ENCODE peak calls at places on chromosomes 4 and X, in nine cellular contexts. J is lung, A is tibial nerve, M is H1, R is uterus, U is heart right ventricle, K is endothelial cell of umbilical vein, N is colonic mucosa, Y is body of pancreas. O is an unnamed sample.
A peak's percentile ranks its signal among the peaks of the same experiment; 100 is the strongest.

GRCh38 chr4:86453044-86453501 is 93.2 kb upstream of the MAPK10 start:
- DNase-seq in J (no peak), A (peak; percentile 15), M (no peak), R (peak; percentile 59), U (peak; percentile 40), K (no peak), N (peak; percentile 29), Y (peak; percentile 46), O (no peak)

GRCh38 chr4:59339631-59340030 is 1860.5 kb upstream of the ADGRL3 start:
- DNase-seq in J (no peak), A (no peak), M (no peak), R (no peak), U (no peak), K (no peak), N (no peak), Y (no peak), O (no peak)

GRCh38 chrX:115491766-115492165 is 69.2 kb upstream of the PLS3 start:
- DNase-seq in J (no peak), A (no peak), M (no peak), R (no peak), U (no peak), K (peak; percentile 61), N (no peak), Y (no peak), O (no peak)

GRCh38 chr4:3414421-3415279 is 27.1 kb upstream of the HGFAC start:
- DNase-seq in J (no peak), A (no peak), M (no peak), R (peak; percentile 8), U (no peak), K (no peak), N (no peak), Y (no peak), O (peak; percentile 3)

GRCh38 chr4:102629686-102630085 is 128.5 kb downstream of the NFKB1 start:
- DNase-seq in J (no peak), A (no peak), M (no peak), R (no peak), U (no peak), K (no peak), N (no peak), Y (no peak), O (no peak)

GRCh38 chrX:154649864-154650510 is 3.4 kb downstream of the CTAG2 start:
- DNase-seq in J (no peak), A (no peak), M (no peak), R (no peak), U (no peak), K (no peak), N (no peak), Y (no peak), O (no peak)

GRCh38 chr4:133402616-133403015 is 253.5 kb downstream of the PCDH10 start:
- DNase-seq in J (no peak), A (no peak), M (no peak), R (no peak), U (no peak), K (no peak), N (no peak), Y (no peak), O (no peak)

GRCh38 chr4:78776729-78777555 is 792 bp downstream of the BMP2K start:
- DNase-seq in J (peak; percentile 39), A (peak; percentile 20), M (peak; percentile 3), R (peak; percentile 20), U (peak; percentile 12), K (peak; percentile 64), N (peak; percentile 62), Y (peak; percentile 52), O (peak; percentile 41)

GRCh38 chr4:146524663-146525062 is 2.9 kb upstream of the SLC10A7 start:
- DNase-seq in J (no peak), A (no peak), M (no peak), R (no peak), U (no peak), K (no peak), N (no peak), Y (no peak), O (no peak)

GRCh38 chr4:127601029-127601428 is 31.7 kb upstream of the INTU start:
- DNase-seq in J (no peak), A (no peak), M (no peak), R (no peak), U (no peak), K (no peak), N (no peak), Y (no peak), O (peak; percentile 45)

GRCh38 chr4:15132739-15133138 is 130.5 kb downstream of the CPEB2 start:
- DNase-seq in J (no peak), A (no peak), M (no peak), R (no peak), U (no peak), K (peak; percentile 10), N (no peak), Y (no peak), O (no peak)

GRCh38 chrX:65932173-65933084 is 107.5 kb downstream of the VSIG4 start:
- DNase-seq in J (no peak), A (no peak), M (no peak), R (no peak), U (no peak), K (no peak), N (peak; percentile 42), Y (no peak), O (no peak)

GRCh38 chr4:89998350-89999098 is 103.9 kb downstream of the MMRN1 start:
- DNase-seq in J (no peak), A (no peak), M (no peak), R (no peak), U (no peak), K (peak; percentile 5), N (no peak), Y (no peak), O (peak; percentile 82)
- H3K4me1 ChIP-seq in J (no peaks in the 10 kb centered on the region), A (no peaks in the 10 kb centered on the region), M (no peaks in the 10 kb centered on the region), R (no peaks in the 10 kb centered on the region), U (no peaks in the 10 kb centered on the region), K (no peaks in the 10 kb centered on the region), N (no peaks in the 10 kb centered on the region), Y (peaks cover 7% of the 10 kb centered on the region), O (peaks cover 44% of the 10 kb centered on the region)

DNA sequence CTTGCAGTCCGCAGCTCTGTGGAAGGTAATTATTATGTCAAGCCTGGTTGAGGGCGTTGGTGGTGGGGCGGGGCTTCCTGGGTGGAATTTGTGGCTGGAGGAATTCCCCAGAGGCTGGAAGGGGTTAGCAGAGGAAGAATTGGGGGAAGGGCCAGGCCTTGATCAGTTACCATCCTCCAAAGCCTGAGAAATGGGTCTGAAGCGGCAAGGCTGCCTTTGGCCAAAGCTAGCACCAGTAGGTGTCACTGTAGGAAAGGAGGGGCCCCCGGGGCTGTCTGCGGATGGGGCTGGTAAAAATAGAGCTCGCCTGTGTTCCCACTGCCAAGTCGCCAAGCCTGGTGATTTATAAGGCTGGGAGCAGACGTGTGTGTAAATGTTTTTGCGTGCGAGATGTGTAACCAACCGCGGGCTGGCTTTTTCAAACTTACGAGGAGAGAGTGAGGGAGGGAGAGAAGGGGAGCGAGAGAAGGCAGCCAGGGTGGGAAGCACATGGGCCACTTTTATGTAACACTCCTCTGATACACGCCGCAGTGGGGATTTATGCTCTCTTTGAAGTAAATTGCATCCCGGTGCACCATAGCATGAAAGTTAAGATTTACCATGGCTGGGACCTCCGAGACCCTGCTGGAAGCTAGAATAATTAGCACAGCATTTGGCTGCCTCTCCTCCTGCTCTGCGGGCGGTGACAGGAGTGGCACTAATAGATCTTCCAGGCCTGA is 366.9 kb downstream of the BCOR start:
- DNase-seq in J (peak; percentile 48), A (peak; percentile 46), M (peak; percentile 60), R (peak; percentile 78), U (peak; percentile 67), K (peak; percentile 71), N (peak; percentile 64), Y (peak; percentile 79), O (peak; percentile 61)
- H3K4me3 ChIP-seq in J (no peak overlapping the region), A (no peak overlapping the region), M (no peak overlapping the region), R (no peak overlapping the region), U (no peak overlapping the region), K (no peak overlapping the region), N (no peak overlapping the region), Y (no peak overlapping the region), O (no peak overlapping the region)

GRCh38 chrX:13009844-13010243 is 34.6 kb downstream of the FAM9C start:
- DNase-seq in J (no peak), A (no peak), M (no peak), R (no peak), U (no peak), K (no peak), N (no peak), Y (no peak), O (no peak)

GRCh38 chrX:13007519-13008188 is 32.7 kb downstream of the TMSB4X start:
- DNase-seq in J (no peak), A (no peak), M (no peak), R (no peak), U (no peak), K (peak; percentile 31), N (no peak), Y (peak; percentile 23), O (no peak)

GRCh38 chrX:13008851-13009250 is 33.9 kb downstream of the TMSB4X start:
- DNase-seq in J (no peak), A (no peak), M (no peak), R (no peak), U (no peak), K (no peak), N (no peak), Y (no peak), O (no peak)

GRCh38 chrX:13009256-13009655 is 34.3 kb downstream of the TMSB4X start:
- DNase-seq in J (peak; percentile 54), A (no peak), M (no peak), R (no peak), U (no peak), K (no peak), N (no peak), Y (peak; percentile 69), O (no peak)

GRCh38 chrX:13008189-13008533 is 33.3 kb downstream of the TMSB4X start:
- DNase-seq in J (no peak), A (no peak), M (no peak), R (no peak), U (no peak), K (no peak), N (no peak), Y (no peak), O (no peak)
- H3K4me1 ChIP-seq in J (peaks cover 2% of the 10 kb centered on the region), A (peaks cover 5% of the 10 kb centered on the region), M (peaks cover 2% of the 10 kb centered on the region), R (no peaks in the 10 kb centered on the region), U (no peaks in the 10 kb centered on the region), K (no peaks in the 10 kb centered on the region), N (peaks cover 11% of the 10 kb centered on the region), Y (peaks cover 31% of the 10 kb centered on the region), O (no peaks in the 10 kb centered on the region)

GRCh38 chrX:107743995-107744394 is 31.6 kb downstream of the TSC22D3 start:
- DNase-seq in J (no peak), A (no peak), M (no peak), R (no peak), U (no peak), K (no peak), N (no peak), Y (no peak), O (no peak)

GRCh38 chrX:107739541-107739940 is 36.0 kb downstream of the TSC22D3 start:
- DNase-seq in J (no peak), A (no peak), M (no peak), R (no peak), U (no peak), K (no peak), N (no peak), Y (no peak), O (no peak)

GRCh38 chrX:107738768-107739167 is 36.8 kb downstream of the TSC22D3 start:
- DNase-seq in J (no peak), A (no peak), M (no peak), R (no peak), U (no peak), K (no peak), N (no peak), Y (no peak), O (no peak)

GRCh38 chrX:107742754-107743191 is 32.8 kb downstream of the TSC22D3 start:
- DNase-seq in J (no peak), A (no peak), M (no peak), R (peak; percentile 31), U (no peak), K (no peak), N (peak; percentile 58), Y (peak; percentile 29), O (no peak)

GRCh38 chrX:107741318-107741813 is 34.2 kb downstream of the TSC22D3 start:
- DNase-seq in J (no peak), A (no peak), M (no peak), R (no peak), U (no peak), K (no peak), N (no peak), Y (no peak), O (no peak)
- H3K4me3 ChIP-seq in J (no peak overlapping the region), A (no peak overlapping the region), M (no peak overlapping the region), R (no peak overlapping the region), U (no peak overlapping the region), K (no peak overlapping the region), N (no peak overlapping the region), Y (no peak overlapping the region), O (no peak overlapping the region)